ENCODE peak calls at places on chromosomes 4 and X, in five cellular contexts. F is colonic mucosa, D is endothelial cell, Y is KBM-7, B is AG08395. S is an unnamed sample.
A peak's percentile ranks its signal among the peaks of the same experiment; 100 is the strongest.

GRCh38 chr4:150949943-150950342 is 65.1 kb downstream of the LRBA start:
- DNase-seq in Y (no peak), B (no peak), F (no peak), D (no peak), S (no peak)

GRCh38 chrX:132791725-132792124 is 166.7 kb downstream of the HS6ST2 start:
- DNase-seq in B (no peak), D (no peak), F (no peak), Y (no peak), S (no peak)

GRCh38 chr4:1583051-1583785 is 100.9 kb downstream of the FAM53A start:
- DNase-seq in D (no peak), Y (no peak), F (no peak), B (no peak), S (no peak)

GRCh38 chr4:22515145-22515887 is 550 bp downstream of the ADGRA3 start:
- DNase-seq in B (peak; percentile 63), F (peak; percentile 78), Y (peak; percentile 81), D (peak; percentile 55), S (peak; percentile 49)

GRCh38 chr4:48296330-48296729 is 26.7 kb upstream of the TEC start:
- DNase-seq in B (no peak), D (no peak), F (no peak), Y (no peak), S (no peak)

GRCh38 chr4:85200106-85200505 is 233.6 kb upstream of the WDFY3 start:
- DNase-seq in B (no peak), F (no peak), Y (no peak), D (no peak), S (no peak)

GRCh38 chrX:19604375-19604774 is 89.1 kb upstream of the MAP3K15 start:
- DNase-seq in Y (no peak), B (no peak), D (no peak), F (no peak), S (no peak)

GRCh38 chr4:61911313-61911756 is 711.2 kb downstream of the ADGRL3 start:
- DNase-seq in B (no peak), Y (no peak), D (no peak), F (no peak), S (no peak)

GRCh38 chrX:39855748-39856129 is 242.0 kb downstream of the BCOR start:
- DNase-seq in D (no peak), B (peak; percentile 27), F (peak; percentile 66), Y (peak; percentile 60), S (peak; percentile 77)

GRCh38 chrX:120514236-120514635 is 45.1 kb upstream of the LAMP2 start:
- DNase-seq in B (peak; percentile 7), Y (peak; percentile 53), F (no peak), D (peak; percentile 2), S (peak; percentile 46)

GRCh38 chrX:79161655-79162054 is 17.2 kb downstream of the GPR174 start:
- DNase-seq in B (no peak), Y (peak; percentile 93), D (no peak), F (no peak), S (peak; percentile 2)

GRCh38 chrX:99117011-99117410 is 1293.1 kb downstream of the PCDH19 start:
- DNase-seq in D (no peak), Y (no peak), B (no peak), F (no peak), S (no peak)

GRCh38 chr4:38125816-38126215 is 165.6 kb downstream of the PTTG2 start:
- DNase-seq in D (no peak), Y (no peak), F (no peak), B (no peak), S (no peak)

GRCh38 chr4:60726779-60727178 is 473.3 kb upstream of the ADGRL3 start:
- DNase-seq in D (no peak), Y (no peak), F (no peak), B (no peak), S (no peak)

GRCh38 chr4:152460488-152460887 is 75.4 kb downstream of the FBXW7 start:
- DNase-seq in F (no peak), D (no peak), B (peak; percentile 46), Y (peak; percentile 86), S (peak; percentile 86)

GRCh38 chr4:101356928-101357327 is 9.6 kb upstream of the PPP3CA start:
- DNase-seq in B (peak; percentile 84), D (no peak), Y (no peak), F (no peak), S (no peak)

GRCh38 chrX:39777623-39778025 is 320.1 kb downstream of the BCOR start:
- DNase-seq in B (no peak), D (no peak), F (no peak), Y (peak; percentile 21), S (no peak)

GRCh38 chrX:118824173-118824782 is 654 bp downstream of the ZCCHC12 start:
- DNase-seq in D (peak; percentile 22), Y (peak; percentile 45), F (no peak), B (no peak), S (peak; percentile 71)

GRCh38 chr4:17810260-17811077 is at the start of the genes DCAF16 and NCAPG:
- DNase-seq in D (peak; percentile 99), F (peak; percentile 100), Y (peak; percentile 99), B (peak; percentile 99), S (peak; percentile 100)

GRCh38 chr4:163679189-163679588 is 184.7 kb downstream of the TMA16 start:
- DNase-seq in B (no peak), D (no peak), Y (peak; percentile 34), F (no peak), S (peak; percentile 11)

GRCh38 chr4:161546902-161547301 is 616.9 kb downstream of the FSTL5 start:
- DNase-seq in F (no peak), D (no peak), Y (no peak), B (no peak), S (no peak)